ENCODE peak calls at places on chromosomes 16 and 17, in ten cellular contexts. One of them, this sample, is unnamed.

GRCh38 chr17:30172560-30172959 is 55.9 kb downstream of the NSRP1 start:
- DNase-seq in A549: no peak
- DNase-seq in transverse colon: no peak
- DNase-seq in adrenal gland: no peak
- DNase-seq in left ventricle myocardium inferior: no peak
- DNase-seq in lower leg skin: no peak
- DNase-seq in CD8-positive, alpha-beta T cell: no peak
- DNase-seq in A673: no peak
- DNase-seq in colonic mucosa: no peak
- DNase-seq in stomach: no peak
- DNase-seq in this sample: no peak

GRCh38 chr17:44552361-44552760 is 4.9 kb upstream of the FZD2 start:
- DNase-seq in A549: no peak
- DNase-seq in transverse colon: peak; percentile 58
- DNase-seq in adrenal gland: no peak
- DNase-seq in left ventricle myocardium inferior: no peak
- DNase-seq in lower leg skin: peak; percentile 33
- DNase-seq in CD8-positive, alpha-beta T cell: no peak
- DNase-seq in A673: no peak
- DNase-seq in colonic mucosa: no peak
- DNase-seq in stomach: peak; percentile 55
- DNase-seq in this sample: no peak

GRCh38 chr17:13562271-13562800 is 39.4 kb downstream of the HS3ST3A1 start:
- DNase-seq in A549: no peak
- DNase-seq in transverse colon: no peak
- DNase-seq in adrenal gland: peak; percentile 79
- DNase-seq in left ventricle myocardium inferior: no peak
- DNase-seq in lower leg skin: no peak
- DNase-seq in CD8-positive, alpha-beta T cell: no peak
- DNase-seq in A673: no peak
- DNase-seq in colonic mucosa: no peak
- DNase-seq in stomach: no peak
- DNase-seq in this sample: no peak

GRCh38 chr17:43998552-43998951 is 5.9 kb upstream of the NAGS start:
- DNase-seq in A549: no peak
- DNase-seq in transverse colon: no peak
- DNase-seq in adrenal gland: no peak
- DNase-seq in left ventricle myocardium inferior: no peak
- DNase-seq in lower leg skin: no peak
- DNase-seq in CD8-positive, alpha-beta T cell: no peak
- DNase-seq in A673: no peak
- DNase-seq in colonic mucosa: no peak
- DNase-seq in stomach: no peak
- DNase-seq in this sample: peak; percentile 65

GRCh38 chr17:19647697-19648474 is 665 bp upstream of the ALDH3A2 start:
- DNase-seq in A549: peak; percentile 63
- DNase-seq in transverse colon: peak; percentile 65
- DNase-seq in adrenal gland: peak; percentile 79
- DNase-seq in left ventricle myocardium inferior: peak; percentile 68
- DNase-seq in lower leg skin: peak; percentile 72
- DNase-seq in CD8-positive, alpha-beta T cell: peak; percentile 37
- DNase-seq in A673: peak; percentile 74
- DNase-seq in colonic mucosa: peak; percentile 65
- DNase-seq in stomach: peak; percentile 54
- DNase-seq in this sample: peak; percentile 73

GRCh38 chr17:13266596-13266995 is 248.8 kb upstream of the ELAC2 start:
- DNase-seq in A549: no peak
- DNase-seq in transverse colon: no peak
- DNase-seq in adrenal gland: no peak
- DNase-seq in left ventricle myocardium inferior: no peak
- DNase-seq in lower leg skin: no peak
- DNase-seq in CD8-positive, alpha-beta T cell: no peak
- DNase-seq in A673: no peak
- DNase-seq in colonic mucosa: no peak
- DNase-seq in stomach: no peak
- DNase-seq in this sample: peak; percentile 83

GRCh38 chr17:38451030-38451839 is 23.0 kb downstream of the ARHGAP23 start:
- DNase-seq in A549: no peak
- DNase-seq in transverse colon: no peak
- DNase-seq in adrenal gland: peak; percentile 63
- DNase-seq in left ventricle myocardium inferior: peak; percentile 65
- DNase-seq in lower leg skin: no peak
- DNase-seq in CD8-positive, alpha-beta T cell: no peak
- DNase-seq in A673: peak; percentile 45
- DNase-seq in colonic mucosa: no peak
- DNase-seq in stomach: no peak
- DNase-seq in this sample: peak; percentile 61

GRCh38 chr17:74429604-74430384 is 2.1 kb upstream of the GPRC5C start:
- DNase-seq in A549: no peak
- DNase-seq in transverse colon: peak; percentile 67
- DNase-seq in adrenal gland: no peak
- DNase-seq in left ventricle myocardium inferior: no peak
- DNase-seq in lower leg skin: peak; percentile 56
- DNase-seq in CD8-positive, alpha-beta T cell: no peak
- DNase-seq in A673: no peak
- DNase-seq in colonic mucosa: peak; percentile 69
- DNase-seq in stomach: peak; percentile 74
- DNase-seq in this sample: no peak

GRCh38 chr17:77316191-77316641 is 175.4 kb downstream of the SEC14L1 start:
- DNase-seq in A549: no peak
- DNase-seq in transverse colon: peak; percentile 16
- DNase-seq in adrenal gland: peak; percentile 94
- DNase-seq in left ventricle myocardium inferior: no peak
- DNase-seq in lower leg skin: peak; percentile 39
- DNase-seq in CD8-positive, alpha-beta T cell: no peak
- DNase-seq in A673: no peak
- DNase-seq in colonic mucosa: no peak
- DNase-seq in stomach: no peak
- DNase-seq in this sample: peak; percentile 84

GRCh38 chr17:82240506-82241182 is 11.8 kb downstream of the SLC16A3 start:
- DNase-seq in A549: no peak
- DNase-seq in transverse colon: no peak
- DNase-seq in adrenal gland: no peak
- DNase-seq in left ventricle myocardium inferior: no peak
- DNase-seq in lower leg skin: no peak
- DNase-seq in CD8-positive, alpha-beta T cell: no peak
- DNase-seq in A673: no peak
- DNase-seq in colonic mucosa: no peak
- DNase-seq in stomach: no peak
- DNase-seq in this sample: no peak

DNA sequence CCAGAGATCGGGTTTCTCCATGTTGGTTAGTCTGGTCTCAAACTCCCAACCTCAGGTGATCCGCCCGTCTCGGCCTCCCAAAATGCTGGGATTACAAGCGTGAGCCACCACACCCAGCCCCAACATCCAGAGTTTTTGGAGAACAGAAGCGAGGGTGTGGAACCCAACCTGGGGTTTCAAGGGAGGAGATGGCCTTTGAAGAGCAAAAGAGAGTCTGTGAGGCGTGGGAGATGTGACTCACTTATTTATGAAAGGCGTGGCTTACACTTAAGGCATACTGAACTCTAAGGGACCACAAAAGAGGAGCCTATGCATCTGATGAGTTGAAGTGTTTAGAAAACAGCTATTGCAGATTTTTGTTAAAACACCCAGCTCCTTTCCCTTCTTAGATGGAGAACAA is 18.8 kb downstream of the ARSG start:
- DNase-seq in A549: no peak
- DNase-seq in transverse colon: no peak
- DNase-seq in adrenal gland: no peak
- DNase-seq in left ventricle myocardium inferior: no peak
- DNase-seq in lower leg skin: no peak
- DNase-seq in CD8-positive, alpha-beta T cell: peak; percentile 48
- DNase-seq in A673: no peak
- DNase-seq in colonic mucosa: no peak
- DNase-seq in stomach: no peak
- DNase-seq in this sample: no peak
- H3K4me3 ChIP-seq in A549: no peak overlapping the region
- H3K4me3 ChIP-seq in transverse colon: no peak overlapping the region
- H3K4me3 ChIP-seq in adrenal gland: no peak overlapping the region
- H3K4me3 ChIP-seq in left ventricle myocardium inferior: no peak overlapping the region
- H3K4me3 ChIP-seq in lower leg skin: no peak overlapping the region
- H3K4me3 ChIP-seq in CD8-positive, alpha-beta T cell: no peak overlapping the region
- H3K4me3 ChIP-seq in A673: no peak overlapping the region
- H3K4me3 ChIP-seq in colonic mucosa: no peak overlapping the region
- H3K4me3 ChIP-seq in stomach: no peak overlapping the region
- H3K4me3 ChIP-seq in this sample: no peak overlapping the region

GRCh38 chr16:69273009-69273408 is 38.1 kb upstream of the VPS4A start:
- DNase-seq in A549: no peak
- DNase-seq in transverse colon: no peak
- DNase-seq in adrenal gland: no peak
- DNase-seq in left ventricle myocardium inferior: no peak
- DNase-seq in lower leg skin: no peak
- DNase-seq in CD8-positive, alpha-beta T cell: no peak
- DNase-seq in A673: no peak
- DNase-seq in colonic mucosa: no peak
- DNase-seq in stomach: no peak
- DNase-seq in this sample: peak; percentile 65
- TF ChIP-seq CTCF in A549: no peak
- TF ChIP-seq CTCF in transverse colon: no peak
- TF ChIP-seq CTCF in adrenal gland: no peak
- TF ChIP-seq CTCF in left ventricle myocardium inferior: no peak
- TF ChIP-seq CTCF in lower leg skin: no peak
- TF ChIP-seq CTCF in CD8-positive, alpha-beta T cell: no peak
- TF ChIP-seq CTCF in A673: no peak
- TF ChIP-seq CTCF in colonic mucosa: no peak
- TF ChIP-seq CTCF in stomach: no peak
- TF ChIP-seq CTCF in this sample: no peak

GRCh38 chr16:86563489-86564345 is 2.9 kb upstream of the FOXC2 start:
- DNase-seq in A549: peak; percentile 50
- DNase-seq in transverse colon: peak; percentile 91
- DNase-seq in adrenal gland: peak; percentile 95
- DNase-seq in left ventricle myocardium inferior: peak; percentile 86
- DNase-seq in lower leg skin: peak; percentile 92
- DNase-seq in CD8-positive, alpha-beta T cell: peak; percentile 86
- DNase-seq in A673: peak; percentile 88
- DNase-seq in colonic mucosa: peak; percentile 91
- DNase-seq in stomach: peak; percentile 94
- DNase-seq in this sample: peak; percentile 93

GRCh38 chr16:86566966-86567700 is 504 bp downstream of the FOXC2 start:
- DNase-seq in A549: no peak
- DNase-seq in transverse colon: no peak
- DNase-seq in adrenal gland: no peak
- DNase-seq in left ventricle myocardium inferior: peak; percentile 40
- DNase-seq in lower leg skin: no peak
- DNase-seq in CD8-positive, alpha-beta T cell: no peak
- DNase-seq in A673: peak; percentile 16
- DNase-seq in colonic mucosa: no peak
- DNase-seq in stomach: no peak
- DNase-seq in this sample: peak; percentile 71

GRCh38 chr16:86566601-86566965 is at the start of gene FOXC2:
- DNase-seq in A549: peak; percentile 49
- DNase-seq in transverse colon: peak; percentile 54
- DNase-seq in adrenal gland: peak; percentile 79
- DNase-seq in left ventricle myocardium inferior: peak; percentile 92
- DNase-seq in lower leg skin: peak; percentile 63
- DNase-seq in CD8-positive, alpha-beta T cell: peak; percentile 50
- DNase-seq in A673: peak; percentile 93
- DNase-seq in colonic mucosa: peak; percentile 70
- DNase-seq in stomach: peak; percentile 54
- DNase-seq in this sample: peak; percentile 96

GRCh38 chr16:86565644-86566511 is 751 bp upstream of the FOXC2 start:
- DNase-seq in A549: no peak
- DNase-seq in transverse colon: no peak
- DNase-seq in adrenal gland: no peak
- DNase-seq in left ventricle myocardium inferior: no peak
- DNase-seq in lower leg skin: no peak
- DNase-seq in CD8-positive, alpha-beta T cell: no peak
- DNase-seq in A673: no peak
- DNase-seq in colonic mucosa: no peak
- DNase-seq in stomach: no peak
- DNase-seq in this sample: no peak

DNA sequence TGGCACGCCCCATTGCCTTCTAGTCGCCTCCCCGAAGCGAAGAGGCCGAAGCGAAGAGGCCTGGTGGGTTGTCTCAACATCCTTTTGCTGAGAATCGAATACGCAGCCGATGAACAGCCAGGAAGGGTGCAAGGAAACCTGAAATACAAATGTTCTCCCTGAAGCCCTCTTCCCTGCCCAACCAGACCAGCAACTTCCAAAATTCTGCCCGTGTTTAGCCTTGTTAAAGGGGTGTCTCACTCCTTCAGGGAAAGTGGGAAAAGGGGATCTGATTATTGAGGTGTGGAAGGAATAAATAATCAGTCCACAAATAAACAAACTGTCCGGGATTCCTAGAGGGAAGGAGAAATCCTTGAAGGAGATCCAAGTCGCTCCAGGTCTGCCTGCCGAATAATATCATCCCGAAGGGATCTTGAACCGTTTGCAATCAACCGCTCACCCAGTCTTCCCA is 1.4 kb upstream of the FOXC2 start:
- DNase-seq in A549: no peak
- DNase-seq in transverse colon: no peak
- DNase-seq in adrenal gland: no peak
- DNase-seq in left ventricle myocardium inferior: no peak
- DNase-seq in lower leg skin: no peak
- DNase-seq in CD8-positive, alpha-beta T cell: no peak
- DNase-seq in A673: no peak
- DNase-seq in colonic mucosa: no peak
- DNase-seq in stomach: no peak
- DNase-seq in this sample: no peak
- H3K4me3 ChIP-seq in A549: no peak overlapping the region
- H3K4me3 ChIP-seq in transverse colon: no peak overlapping the region
- H3K4me3 ChIP-seq in adrenal gland: no peak overlapping the region
- H3K4me3 ChIP-seq in left ventricle myocardium inferior: peak overlapping the region; percentile 69
- H3K4me3 ChIP-seq in lower leg skin: no peak overlapping the region
- H3K4me3 ChIP-seq in CD8-positive, alpha-beta T cell: no peak overlapping the region
- H3K4me3 ChIP-seq in A673: no peak overlapping the region
- H3K4me3 ChIP-seq in colonic mucosa: no peak overlapping the region
- H3K4me3 ChIP-seq in stomach: no peak overlapping the region
- H3K4me3 ChIP-seq in this sample: no peak overlapping the region

DNA sequence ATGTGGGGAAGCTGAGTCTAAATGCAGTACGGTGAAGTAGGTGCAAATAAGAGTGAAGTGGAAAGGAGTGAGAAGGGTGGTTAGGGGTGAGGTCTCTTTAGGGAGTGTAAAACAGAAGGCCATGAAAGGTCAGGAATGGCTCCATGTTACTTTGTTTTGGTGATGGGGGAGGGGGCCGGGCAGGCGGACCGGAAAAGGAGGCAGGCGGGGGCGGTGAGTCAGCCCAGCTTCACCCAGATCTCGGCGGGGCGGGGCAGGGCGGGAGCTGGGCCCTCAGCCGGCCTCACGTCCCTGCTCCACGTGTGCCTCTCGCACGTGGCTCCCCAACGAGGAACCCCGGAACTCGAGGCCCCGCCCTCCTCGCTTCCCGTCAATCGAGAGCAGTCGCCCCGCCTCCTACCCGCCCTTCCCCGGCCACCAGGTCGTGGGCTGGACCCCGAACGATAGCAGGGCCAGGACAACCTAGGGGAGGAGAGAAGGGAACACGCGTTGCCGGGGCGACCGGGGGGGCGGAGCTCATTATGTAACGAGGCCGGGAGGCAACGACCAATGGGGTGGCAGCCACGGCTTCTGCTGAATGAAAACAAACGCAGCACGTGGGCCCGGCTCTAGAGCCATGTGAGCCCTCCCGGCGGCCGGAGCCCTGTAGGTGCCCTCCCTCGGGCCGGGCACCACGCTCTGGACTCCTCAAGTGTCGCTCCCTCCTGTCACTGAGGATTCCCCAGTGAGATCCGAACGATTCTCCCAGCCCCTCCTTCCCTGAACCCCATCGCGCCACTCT is 1.4 kb downstream of the NR1D1 start:
- DNase-seq in A549: peak; percentile 99
- DNase-seq in transverse colon: peak; percentile 100
- DNase-seq in adrenal gland: peak; percentile 100
- DNase-seq in left ventricle myocardium inferior: peak; percentile 100
- DNase-seq in lower leg skin: peak; percentile 100
- DNase-seq in CD8-positive, alpha-beta T cell: peak; percentile 99
- DNase-seq in A673: peak; percentile 87
- DNase-seq in colonic mucosa: peak; percentile 100
- DNase-seq in stomach: peak; percentile 100
- DNase-seq in this sample: peak; percentile 99
- TF ChIP-seq CTCF in A549: no peak
- TF ChIP-seq CTCF in transverse colon: no peak
- TF ChIP-seq CTCF in adrenal gland: no peak
- TF ChIP-seq CTCF in left ventricle myocardium inferior: no peak
- TF ChIP-seq CTCF in lower leg skin: no peak
- TF ChIP-seq CTCF in CD8-positive, alpha-beta T cell: no peak
- TF ChIP-seq CTCF in A673: no peak
- TF ChIP-seq CTCF in colonic mucosa: no peak
- TF ChIP-seq CTCF in stomach: no peak
- TF ChIP-seq CTCF in this sample: no peak